ENCODE peak calls at places on chromosome 12, in five cellular contexts. One of them, this sample, is unnamed.

GRCh38 chr12:122166422-122167327 is 7.3 kb downstream of the IL31 start:
- DNase-seq in uterus: no peak
- DNase-seq in hepatocyte: no peak
- DNase-seq in GM12865: peak
- DNase-seq in fibroblast of lung: no peak
- DNase-seq in this sample: no peak

GRCh38 chr12:34298176-34298970 is 276.1 kb downstream of the ALG10 start:
- DNase-seq in uterus: no peak
- DNase-seq in hepatocyte: no peak
- DNase-seq in GM12865: no peak
- DNase-seq in fibroblast of lung: no peak
- DNase-seq in this sample: no peak

GRCh38 chr12:130956456-130957303 is 3.0 kb downstream of the ADGRD1 start:
- DNase-seq in uterus: no peak
- DNase-seq in hepatocyte: no peak
- DNase-seq in GM12865: no peak
- DNase-seq in fibroblast of lung: no peak
- DNase-seq in this sample: no peak

GRCh38 chr12:19440019-19440858 is 947 bp downstream of the AEBP2 start:
- DNase-seq in uterus: peak
- DNase-seq in hepatocyte: peak
- DNase-seq in GM12865: peak
- DNase-seq in fibroblast of lung: peak
- DNase-seq in this sample: no peak

GRCh38 chr12:6215120-6215807 is 15.1 kb downstream of the CD9 start:
- DNase-seq in uterus: no peak
- DNase-seq in hepatocyte: no peak
- DNase-seq in GM12865: no peak
- DNase-seq in fibroblast of lung: no peak
- DNase-seq in this sample: no peak

GRCh38 chr12:4267904-4268548 is 5.5 kb upstream of the CCND2 start:
- DNase-seq in uterus: no peak
- DNase-seq in hepatocyte: no peak
- DNase-seq in GM12865: no peak
- DNase-seq in fibroblast of lung: no peak
- DNase-seq in this sample: no peak

GRCh38 chr12:107369679-107370078 is 276.3 kb upstream of the CRY1 start:
- DNase-seq in uterus: no peak
- DNase-seq in hepatocyte: no peak
- DNase-seq in GM12865: peak
- DNase-seq in fibroblast of lung: no peak
- DNase-seq in this sample: no peak

GRCh38 chr12:50505386-50505827 is 622 bp downstream of the DIP2B start:
- DNase-seq in uterus: peak
- DNase-seq in hepatocyte: peak
- DNase-seq in GM12865: no peak
- DNase-seq in fibroblast of lung: peak
- DNase-seq in this sample: no peak

GRCh38 chr12:67676624-67677023 is 28.1 kb downstream of the DYRK2 start:
- DNase-seq in uterus: no peak
- DNase-seq in hepatocyte: no peak
- DNase-seq in GM12865: no peak
- DNase-seq in fibroblast of lung: peak
- DNase-seq in this sample: no peak

GRCh38 chr12:89328483-89329030 is 23.7 kb downstream of the DUSP6 start:
- DNase-seq in uterus: no peak
- DNase-seq in hepatocyte: no peak
- DNase-seq in GM12865: no peak
- DNase-seq in fibroblast of lung: no peak
- DNase-seq in this sample: no peak

GRCh38 chr12:117850048-117850447 is 118.7 kb downstream of the KSR2 start:
- DNase-seq in uterus: no peak
- DNase-seq in hepatocyte: peak
- DNase-seq in GM12865: peak
- DNase-seq in fibroblast of lung: peak
- DNase-seq in this sample: no peak

GRCh38 chr12:95582230-95583058 is 31.2 kb upstream of the USP44 start:
- DNase-seq in uterus: no peak
- DNase-seq in hepatocyte: peak
- DNase-seq in GM12865: no peak
- DNase-seq in fibroblast of lung: peak
- DNase-seq in this sample: no peak

GRCh38 chr12:53999596-54000104 is 311 bp upstream of the HOXC9 start:
- DNase-seq in uterus: peak
- DNase-seq in hepatocyte: no peak
- DNase-seq in GM12865: no peak
- DNase-seq in fibroblast of lung: no peak
- DNase-seq in this sample: peak

GRCh38 chr12:77940566-77940965 is 109.9 kb downstream of the NAV3 start:
- DNase-seq in uterus: no peak
- DNase-seq in hepatocyte: no peak
- DNase-seq in GM12865: no peak
- DNase-seq in fibroblast of lung: peak
- DNase-seq in this sample: no peak

GRCh38 chr12:1724250-1724649 is 33.4 kb downstream of the ADIPOR2 start:
- DNase-seq in uterus: no peak
- DNase-seq in hepatocyte: no peak
- DNase-seq in GM12865: peak
- DNase-seq in fibroblast of lung: no peak
- DNase-seq in this sample: no peak

GRCh38 chr12:108633534-108634224 is at the start of gene SELPLG:
- DNase-seq in uterus: no peak
- DNase-seq in hepatocyte: no peak
- DNase-seq in GM12865: peak
- DNase-seq in fibroblast of lung: no peak
- DNase-seq in this sample: no peak

GRCh38 chr12:125340791-125341190 is 275.6 kb downstream of the AACS start:
- DNase-seq in uterus: no peak
- DNase-seq in hepatocyte: peak
- DNase-seq in GM12865: no peak
- DNase-seq in fibroblast of lung: peak
- DNase-seq in this sample: peak

GRCh38 chr12:125228519-125229260 is 163.5 kb downstream of the AACS start:
- DNase-seq in uterus: no peak
- DNase-seq in hepatocyte: no peak
- DNase-seq in GM12865: peak
- DNase-seq in fibroblast of lung: no peak
- DNase-seq in this sample: no peak

GRCh38 chr12:101076940-101077351 is 133.1 kb downstream of the SLC5A8 start:
- DNase-seq in uterus: no peak
- DNase-seq in hepatocyte: no peak
- DNase-seq in GM12865: no peak
- DNase-seq in fibroblast of lung: peak
- DNase-seq in this sample: no peak

GRCh38 chr12:67356400-67356799 is 87.2 kb downstream of the CAND1 start:
- DNase-seq in uterus: no peak
- DNase-seq in hepatocyte: no peak
- DNase-seq in GM12865: no peak
- DNase-seq in fibroblast of lung: no peak
- DNase-seq in this sample: no peak

GRCh38 chr12:84397279-84397678 is 515.3 kb downstream of the SLC6A15 start:
- DNase-seq in uterus: no peak
- DNase-seq in hepatocyte: no peak
- DNase-seq in GM12865: no peak
- DNase-seq in fibroblast of lung: no peak
- DNase-seq in this sample: no peak

GRCh38 chr12:53060721-53061276 is 10.9 kb downstream of the TNS2 start:
- DNase-seq in uterus: no peak
- DNase-seq in hepatocyte: peak
- DNase-seq in GM12865: no peak
- DNase-seq in fibroblast of lung: no peak
- DNase-seq in this sample: no peak

GRCh38 chr12:97275261-97276197 is 187.1 kb upstream of the RMST start:
- DNase-seq in uterus: no peak
- DNase-seq in hepatocyte: no peak
- DNase-seq in GM12865: no peak
- DNase-seq in fibroblast of lung: peak
- DNase-seq in this sample: no peak

GRCh38 chr12:88111074-88111652 is 30.7 kb downstream of the CEP290 start:
- DNase-seq in uterus: no peak
- DNase-seq in hepatocyte: peak
- DNase-seq in GM12865: peak
- DNase-seq in fibroblast of lung: peak
- DNase-seq in this sample: no peak

GRCh38 chr12:53811606-53812005 is 59.8 kb upstream of the CISTR start:
- DNase-seq in uterus: no peak
- DNase-seq in hepatocyte: no peak
- DNase-seq in GM12865: no peak
- DNase-seq in fibroblast of lung: no peak
- DNase-seq in this sample: no peak

GRCh38 chr12:43306066-43306465 is 245.9 kb downstream of the ADAMTS20 start:
- DNase-seq in uterus: peak
- DNase-seq in hepatocyte: peak
- DNase-seq in GM12865: no peak
- DNase-seq in fibroblast of lung: peak
- DNase-seq in this sample: peak

GRCh38 chr12:69821441-69822204 is 3.4 kb upstream of the MYRFL start:
- DNase-seq in uterus: no peak
- DNase-seq in hepatocyte: no peak
- DNase-seq in GM12865: no peak
- DNase-seq in fibroblast of lung: peak
- DNase-seq in this sample: peak

GRCh38 chr12:91506461-91506860 is 323.8 kb upstream of the DCN start:
- DNase-seq in uterus: no peak
- DNase-seq in hepatocyte: no peak
- DNase-seq in GM12865: no peak
- DNase-seq in fibroblast of lung: no peak
- DNase-seq in this sample: no peak

GRCh38 chr12:6888360-6888759 is 15.3 kb upstream of the SPSB2 start:
- DNase-seq in uterus: no peak
- DNase-seq in hepatocyte: no peak
- DNase-seq in GM12865: no peak
- DNase-seq in fibroblast of lung: no peak
- DNase-seq in this sample: no peak

GRCh38 chr12:57460457-57461325 is 1.1 kb downstream of the GLI1 start:
- DNase-seq in uterus: no peak
- DNase-seq in hepatocyte: peak
- DNase-seq in GM12865: no peak
- DNase-seq in fibroblast of lung: no peak
- DNase-seq in this sample: no peak

DNA sequence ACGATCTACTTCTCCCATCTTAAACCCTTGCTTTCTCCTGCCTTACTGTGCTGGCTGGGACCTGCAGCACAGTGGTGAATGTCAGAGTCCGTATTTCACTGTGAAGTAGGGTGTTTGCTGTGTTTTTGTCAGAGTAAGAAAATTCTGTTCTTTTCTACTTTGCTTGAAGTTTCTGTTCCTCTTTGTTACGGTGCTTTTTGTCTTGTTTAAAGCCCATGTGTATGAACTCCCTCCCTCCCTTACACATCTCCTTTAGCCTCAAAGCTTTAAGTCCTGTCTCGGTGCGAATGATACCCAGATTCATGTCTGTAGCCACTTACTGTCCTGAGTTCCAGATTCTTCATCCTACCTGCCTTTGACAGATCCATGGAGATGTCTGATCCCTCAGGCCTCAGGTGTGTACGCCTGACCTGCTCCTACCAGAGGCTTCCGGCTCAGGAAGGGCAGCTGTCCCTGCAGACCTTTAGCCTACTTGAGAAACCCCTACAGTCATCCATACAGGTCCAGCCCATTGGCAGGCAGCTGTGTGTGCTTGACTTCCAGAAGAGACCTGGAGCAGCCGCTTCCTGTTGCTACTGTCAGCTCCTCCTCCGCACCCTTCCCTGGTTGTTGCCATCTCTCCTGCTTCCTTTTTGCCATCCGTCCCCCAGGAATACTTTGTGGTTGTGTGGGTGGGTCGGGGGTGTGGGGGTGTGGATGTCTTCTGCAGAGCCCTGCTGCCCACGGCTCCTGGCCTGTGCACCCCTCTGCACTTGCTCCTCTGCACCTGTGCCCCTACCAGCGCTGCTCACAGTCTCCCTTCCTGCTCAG is 72.9 kb downstream of the DDX51 start:
- DNase-seq in uterus: no peak
- DNase-seq in hepatocyte: no peak
- DNase-seq in GM12865: peak
- DNase-seq in fibroblast of lung: no peak
- DNase-seq in this sample: no peak
- H3K4me3 ChIP-seq in uterus: no peak
- H3K4me3 ChIP-seq in hepatocyte: no peak
- H3K4me3 ChIP-seq in GM12865: peak
- H3K4me3 ChIP-seq in fibroblast of lung: no peak
- H3K4me3 ChIP-seq in this sample: no peak

GRCh38 chr12:116673713-116674112 is 64.2 kb downstream of the SPRING1 start:
- DNase-seq in uterus: no peak
- DNase-seq in hepatocyte: no peak
- DNase-seq in GM12865: peak
- DNase-seq in fibroblast of lung: no peak
- DNase-seq in this sample: no peak
- H3K4me3 ChIP-seq in uterus: no peak
- H3K4me3 ChIP-seq in hepatocyte: no peak
- H3K4me3 ChIP-seq in GM12865: no peak
- H3K4me3 ChIP-seq in fibroblast of lung: no peak
- H3K4me3 ChIP-seq in this sample: no peak

GRCh38 chr12:93434305-93434704 is 7.4 kb downstream of the UBE2N start:
- DNase-seq in uterus: no peak
- DNase-seq in hepatocyte: no peak
- DNase-seq in GM12865: no peak
- DNase-seq in fibroblast of lung: peak
- DNase-seq in this sample: no peak
- H3K4me3 ChIP-seq in uterus: no peak
- H3K4me3 ChIP-seq in hepatocyte: no peak
- H3K4me3 ChIP-seq in GM12865: peak
- H3K4me3 ChIP-seq in fibroblast of lung: no peak
- H3K4me3 ChIP-seq in this sample: no peak

DNA sequence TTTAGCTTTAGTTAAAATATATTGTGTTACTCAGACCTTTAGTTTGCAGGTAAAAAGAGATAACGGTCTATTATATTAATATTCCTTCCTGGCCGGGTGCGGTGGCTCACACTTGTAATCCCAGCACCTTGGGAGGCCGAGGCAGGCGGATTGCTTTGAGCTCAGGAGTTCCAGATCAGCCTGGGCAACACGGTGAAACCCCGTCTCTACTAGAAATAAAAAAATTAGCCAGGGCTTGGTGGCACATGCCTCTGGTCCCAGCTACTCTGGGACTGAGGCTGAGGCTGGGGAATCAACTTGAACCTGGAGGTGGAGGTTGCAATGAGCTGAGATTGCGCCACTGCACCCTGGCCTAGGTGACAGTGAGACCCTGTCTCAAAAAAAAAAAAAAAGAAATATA is 13.2 kb upstream of the EID3 start:
- DNase-seq in uterus: no peak
- DNase-seq in hepatocyte: no peak
- DNase-seq in GM12865: no peak
- DNase-seq in fibroblast of lung: no peak
- DNase-seq in this sample: no peak
- H3K4me3 ChIP-seq in uterus: no peak
- H3K4me3 ChIP-seq in hepatocyte: no peak
- H3K4me3 ChIP-seq in GM12865: no peak
- H3K4me3 ChIP-seq in fibroblast of lung: peak
- H3K4me3 ChIP-seq in this sample: peak

GRCh38 chr12:62604856-62605255 is 138.2 kb downstream of the MON2 start:
- DNase-seq in uterus: no peak
- DNase-seq in hepatocyte: no peak
- DNase-seq in GM12865: peak
- DNase-seq in fibroblast of lung: peak
- DNase-seq in this sample: no peak
- H3K4me3 ChIP-seq in uterus: peak
- H3K4me3 ChIP-seq in hepatocyte: peak
- H3K4me3 ChIP-seq in GM12865: peak
- H3K4me3 ChIP-seq in fibroblast of lung: peak
- H3K4me3 ChIP-seq in this sample: peak

This sample was measured in skeletal muscle cell.